ENCODE peak calls at places on chromosomes 3 and 15, in five cellular contexts. C is uterus, V is fibroblast of lung, B is spleen, M is psoas muscle. P is an unnamed sample.

GRCh38 chr15:84633311-84634227 is 20.5 kb downstream of the WDR73 start:
- DNase-seq in V (peak), M (peak), B (peak), C (peak), P (peak)

GRCh38 chr3:10786640-10787039 is 29.4 kb upstream of the SLC6A11 start:
- DNase-seq in B (no peak), C (no peak), M (no peak), V (no peak), P (no peak)

GRCh38 chr3:21551019-21551418 is 200.0 kb downstream of the ZNF385D start:
- DNase-seq in C (no peak), B (no peak), M (no peak), V (peak), P (peak)

GRCh38 chr3:151903501-151903991 is 30.1 kb downstream of the SUCNR1 start:
- DNase-seq in C (no peak), V (peak), B (no peak), M (no peak), P (peak)

GRCh38 chr15:69951511-69952209 is 146.1 kb downstream of the TLE3 start:
- DNase-seq in B (no peak), C (no peak), V (peak), M (no peak), P (peak)

GRCh38 chr15:69755571-69756310 is 303.1 kb downstream of the RPLP1 start:
- DNase-seq in M (no peak), B (peak), V (no peak), C (no peak), P (peak)

GRCh38 chr3:179768080-179768479 is 115.2 kb downstream of the USP13 start:
- DNase-seq in C (no peak), B (no peak), M (no peak), V (peak), P (peak)

GRCh38 chr3:169020371-169020770 is 643.1 kb downstream of the MECOM start:
- DNase-seq in C (no peak), V (no peak), B (no peak), M (no peak), P (no peak)

GRCh38 chr15:67550522-67550921 is 8.0 kb downstream of the MAP2K5 start:
- DNase-seq in C (no peak), B (no peak), V (no peak), M (no peak), P (no peak)

GRCh38 chr3:43994594-43995077 is 247.1 kb upstream of the TOPAZ1 start:
- DNase-seq in C (no peak), B (no peak), M (no peak), V (no peak), P (no peak)

GRCh38 chr15:43102181-43102580 is 3.7 kb downstream of the UBR1 start:
- DNase-seq in C (no peak), B (no peak), M (no peak), V (no peak), P (no peak)

GRCh38 chr15:85479071-85479647 is 98.8 kb downstream of the AKAP13 start:
- DNase-seq in B (no peak), V (peak), M (no peak), C (no peak), P (peak)

GRCh38 chr3:126149256-126149902 is 31.0 kb downstream of the ALDH1L1 start:
- DNase-seq in B (peak), M (no peak), V (no peak), C (peak), P (no peak)

GRCh38 chr3:172217877-172218276 is 178.5 kb downstream of the FNDC3B start:
- DNase-seq in M (no peak), C (no peak), B (no peak), V (peak), P (peak)

GRCh38 chr15:80875568-80875967 is 96.4 kb downstream of the CEMIP start:
- DNase-seq in B (no peak), M (no peak), V (no peak), C (no peak), P (peak)

GRCh38 chr15:43912991-43913927 is 86.5 kb downstream of the WDR76 start:
- DNase-seq in V (peak), B (no peak), M (no peak), C (peak), P (peak)

GRCh38 chr3:13762931-13763330 is 116.9 kb downstream of the WNT7A start:
- DNase-seq in V (no peak), M (no peak), C (no peak), B (no peak), P (no peak)

GRCh38 chr3:9397911-9398714 is 698 bp downstream of the SETD5 start:
- DNase-seq in C (peak), M (peak), B (peak), V (peak), P (peak)

GRCh38 chr3:57142335-57142734 is 22.8 kb downstream of the IL17RD start:
- DNase-seq in V (no peak), M (no peak), C (no peak), B (no peak), P (no peak)

GRCh38 chr15:100125627-100126231 is 216.0 kb downstream of the ADAMTS17 start:
- DNase-seq in C (peak), M (peak), V (peak), B (no peak), P (no peak)

GRCh38 chr3:133487920-133488540 is 85.5 kb upstream of the CDV3 start:
- DNase-seq in V (peak), C (no peak), B (no peak), M (no peak), P (peak)

GRCh38 chr3:158168996-158169573 is 59.2 kb downstream of the RSRC1 start:
- DNase-seq in C (no peak), M (no peak), B (no peak), V (no peak), P (peak)

GRCh38 chr3:139269984-139270383 is 73.8 kb upstream of the MRPS22 start:
- DNase-seq in C (no peak), M (no peak), B (peak), V (no peak), P (no peak)

GRCh38 chr3:134917631-134918030 is 122.6 kb downstream of the EPHB1 start:
- DNase-seq in C (no peak), M (no peak), B (no peak), V (no peak), P (peak)

GRCh38 chr15:71011503-71012155 is 103.6 kb upstream of the THSD4 start:
- DNase-seq in C (peak), M (no peak), V (peak), B (no peak), P (peak)

GRCh38 chr15:31365655-31366127 is 39.1 kb downstream of the KLF13 start:
- DNase-seq in B (peak), C (peak), M (peak), V (peak), P (peak)

GRCh38 chr3:72375237-72376154 is 472.7 kb downstream of the SHQ1 start:
- DNase-seq in V (no peak), B (no peak), M (no peak), C (no peak), P (no peak)

GRCh38 chr15:63971427-63971805 is 74.9 kb downstream of the DAPK2 start:
- DNase-seq in M (peak), B (no peak), C (no peak), V (no peak), P (no peak)

GRCh38 chr3:34200576-34200975 is 402.1 kb downstream of the PDCD6IP start:
- DNase-seq in B (no peak), V (no peak), C (no peak), M (no peak), P (no peak)

GRCh38 chr3:115562636-115563267 is 60.6 kb upstream of the GAP43 start:
- DNase-seq in C (no peak), M (no peak), V (no peak), B (no peak), P (no peak)

GRCh38 chr15:91627473-91628309 is 225.8 kb upstream of the SLCO3A1 start:
- DNase-seq in B (no peak), V (peak), C (no peak), M (no peak), P (peak)

GRCh38 chr15:62299541-62299940 is 134.5 kb upstream of the C2CD4B start:
- DNase-seq in B (no peak), M (no peak), V (no peak), C (no peak), P (no peak)

GRCh38 chr3:170108955-170109354 is 71.2 kb downstream of the GPR160 start:
- DNase-seq in C (no peak), M (no peak), B (no peak), V (peak), P (no peak)

GRCh38 chr3:42476225-42477160 is 25.9 kb upstream of the VIPR1 start:
- DNase-seq in C (no peak), V (no peak), M (no peak), B (no peak), P (peak)
- H3K4me3 ChIP-seq in C (no peak), V (no peak), M (no peak), B (no peak), P (no peak)

GRCh38 chr15:74958320-74958907 is 1.8 kb upstream of the RPP25 start:
- DNase-seq in C (peak), V (no peak), M (peak), B (peak), P (peak)
- TF ChIP-seq CTCF in C (peak), V (peak), M (peak), B (no peak), P (peak)

DNA sequence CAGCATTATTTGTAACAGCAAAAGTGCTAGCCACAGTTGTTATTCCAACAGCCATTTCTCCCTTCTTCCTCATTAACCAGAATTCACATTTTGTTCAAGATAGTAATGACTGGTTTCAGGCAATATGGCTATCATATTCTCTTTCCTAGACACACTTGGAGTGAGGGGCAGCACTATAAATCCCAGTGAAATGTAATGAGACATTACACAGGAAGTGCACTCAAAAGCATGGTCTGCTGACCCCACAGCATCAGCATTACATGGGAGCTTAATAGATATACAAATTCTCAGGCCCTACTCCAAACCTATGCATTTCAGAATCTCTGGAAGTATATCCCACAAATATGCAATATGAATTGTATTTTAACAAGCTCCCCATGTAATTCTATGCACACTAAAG is 21.4 kb downstream of the TMCC1 start:
- DNase-seq in C (no peak), B (no peak), V (no peak), M (no peak), P (no peak)
- H3K4me3 ChIP-seq in C (no peak), B (no peak), V (no peak), M (no peak), P (no peak)

DNA sequence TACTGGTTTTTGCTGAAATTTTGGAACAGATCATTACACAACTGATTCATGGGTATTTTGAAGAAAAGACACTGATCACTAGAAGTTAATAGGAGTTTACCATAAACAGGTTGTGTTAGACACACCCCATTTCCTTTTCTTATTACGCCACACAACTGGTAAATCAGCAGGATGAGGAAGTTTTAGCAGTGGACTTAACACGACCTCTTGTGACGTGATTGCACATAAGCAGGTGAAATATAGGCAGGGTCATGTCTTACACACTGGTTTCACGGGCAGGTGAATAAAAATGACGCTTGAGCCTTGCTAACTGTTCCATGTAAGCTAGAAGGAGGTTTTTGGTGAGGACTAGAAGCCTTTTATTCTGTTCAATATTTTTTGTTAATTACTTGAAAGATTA is 27.1 kb upstream of the TPRG1 start:
- DNase-seq in M (no peak), V (peak), B (no peak), C (peak), P (peak)
- TF ChIP-seq CTCF in M (peak), V (no peak), B (no peak), C (peak), P (no peak)

DNA sequence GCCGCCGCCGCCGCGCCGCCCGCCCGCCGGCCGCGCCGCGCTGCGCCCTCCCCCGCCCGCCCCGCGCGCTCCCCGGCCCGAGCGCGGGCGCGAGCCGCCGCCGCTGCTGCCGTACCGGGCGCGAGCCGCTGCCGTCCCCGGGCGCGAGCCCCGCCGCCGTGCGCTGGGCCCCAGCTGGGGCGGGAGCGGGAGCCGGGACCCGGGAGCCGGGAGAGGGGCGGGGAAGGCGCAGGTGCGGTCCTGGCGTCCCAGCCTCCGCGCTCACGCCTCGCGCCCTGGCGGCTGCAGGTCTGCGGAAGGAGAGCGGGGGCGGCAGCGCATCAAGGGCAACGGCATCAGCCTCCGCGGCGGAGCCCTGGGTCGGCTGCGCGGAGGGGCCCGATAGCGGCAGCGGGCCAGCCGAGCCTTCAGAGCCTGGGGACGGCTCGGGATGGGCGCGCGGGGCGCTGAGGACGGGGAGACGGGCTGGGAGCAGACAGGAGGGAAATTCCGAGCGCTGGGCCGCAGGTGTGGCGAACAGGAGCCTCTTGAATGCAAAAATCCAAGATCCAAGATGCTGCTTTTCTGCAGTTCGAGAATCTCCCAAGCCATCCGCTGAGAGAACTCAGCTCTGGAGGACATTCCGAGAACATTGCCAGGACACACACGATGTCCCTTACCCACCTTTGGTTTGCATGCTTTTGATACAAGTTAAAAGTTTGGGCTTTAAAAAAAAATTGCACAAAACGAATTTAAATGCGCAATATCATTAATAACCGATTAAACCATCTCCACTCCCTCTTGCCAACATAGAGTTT is 251.1 kb downstream of the TJP1 start:
- DNase-seq in C (no peak), B (no peak), M (no peak), V (peak), P (peak)
- H3K4me3 ChIP-seq in C (peak), B (no peak), M (peak), V (no peak), P (peak)

GRCh38 chr3:19885468-19885867 is 48.5 kb downstream of the EFHB start:
- DNase-seq in M (no peak), C (no peak), B (no peak), V (peak), P (peak)
- TF ChIP-seq CTCF in M (peak), C (peak), B (peak), V (peak), P (peak)

DNA sequence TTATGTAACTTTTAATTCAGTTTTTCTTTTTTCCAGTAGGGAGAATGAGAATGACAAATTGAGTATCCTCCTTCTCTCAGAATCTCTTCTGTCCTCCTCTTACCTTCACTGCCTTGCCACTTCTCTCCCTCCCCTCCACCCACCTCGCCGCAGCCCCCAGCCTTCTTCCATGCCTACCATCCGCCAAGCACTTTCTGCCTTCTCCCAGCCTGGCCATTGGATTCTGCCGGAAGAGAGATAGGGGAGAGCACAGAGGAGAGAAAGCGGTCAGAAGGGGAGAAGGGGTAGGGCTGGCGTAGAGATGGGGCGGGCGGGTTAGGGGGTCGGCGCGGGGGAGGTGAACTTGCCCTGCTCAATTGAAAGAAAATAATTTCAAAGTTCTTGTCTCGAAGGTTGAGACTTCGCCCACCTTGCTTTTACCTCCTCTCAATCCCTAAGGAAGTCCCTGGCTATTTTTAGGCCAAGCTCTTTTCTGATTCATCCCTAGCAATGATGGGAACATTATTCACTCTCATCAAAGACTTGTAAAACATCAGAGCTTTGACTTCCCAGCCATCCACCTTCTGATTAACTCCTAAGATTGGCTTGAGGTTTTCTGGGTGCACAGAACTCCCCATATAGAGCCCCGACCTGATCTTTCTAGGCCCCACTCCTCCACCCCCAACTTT is 802 bp downstream of the C3orf52 start:
- DNase-seq in B (no peak), C (no peak), M (no peak), V (no peak), P (peak)
- H3K4me3 ChIP-seq in B (no peak), C (peak), M (peak), V (peak), P (peak)

GRCh38 chr3:4492240-4493007 is 724 bp upstream of the ITPR1 start:
- DNase-seq in M (peak), B (peak), C (peak), V (peak), P (peak)
- TF ChIP-seq CTCF in M (no peak), B (no peak), C (no peak), V (no peak), P (no peak)

DNA sequence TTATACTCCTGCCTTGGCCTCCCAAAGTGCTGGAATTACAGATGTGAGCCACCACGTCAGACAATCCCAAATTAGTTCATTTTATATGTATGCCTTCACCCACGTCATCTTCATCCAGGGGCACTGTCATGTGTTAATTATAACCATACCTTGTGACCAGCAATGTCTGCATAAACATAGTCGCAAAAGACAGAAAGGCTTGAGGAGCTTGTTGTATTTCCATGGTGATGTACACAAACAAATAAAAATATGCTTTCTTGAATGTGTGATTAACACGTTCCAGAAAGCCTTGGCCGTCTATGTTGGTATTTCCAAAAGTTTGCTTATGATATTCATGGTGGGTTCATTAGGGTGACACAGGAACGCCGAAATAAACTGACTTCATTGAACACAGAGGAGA is 524.7 kb upstream of the ZNF717 start:
- DNase-seq in V (peak), B (no peak), M (no peak), C (no peak), P (no peak)
- H3K4me3 ChIP-seq in V (peak), B (no peak), M (no peak), C (no peak), P (no peak)

DNA sequence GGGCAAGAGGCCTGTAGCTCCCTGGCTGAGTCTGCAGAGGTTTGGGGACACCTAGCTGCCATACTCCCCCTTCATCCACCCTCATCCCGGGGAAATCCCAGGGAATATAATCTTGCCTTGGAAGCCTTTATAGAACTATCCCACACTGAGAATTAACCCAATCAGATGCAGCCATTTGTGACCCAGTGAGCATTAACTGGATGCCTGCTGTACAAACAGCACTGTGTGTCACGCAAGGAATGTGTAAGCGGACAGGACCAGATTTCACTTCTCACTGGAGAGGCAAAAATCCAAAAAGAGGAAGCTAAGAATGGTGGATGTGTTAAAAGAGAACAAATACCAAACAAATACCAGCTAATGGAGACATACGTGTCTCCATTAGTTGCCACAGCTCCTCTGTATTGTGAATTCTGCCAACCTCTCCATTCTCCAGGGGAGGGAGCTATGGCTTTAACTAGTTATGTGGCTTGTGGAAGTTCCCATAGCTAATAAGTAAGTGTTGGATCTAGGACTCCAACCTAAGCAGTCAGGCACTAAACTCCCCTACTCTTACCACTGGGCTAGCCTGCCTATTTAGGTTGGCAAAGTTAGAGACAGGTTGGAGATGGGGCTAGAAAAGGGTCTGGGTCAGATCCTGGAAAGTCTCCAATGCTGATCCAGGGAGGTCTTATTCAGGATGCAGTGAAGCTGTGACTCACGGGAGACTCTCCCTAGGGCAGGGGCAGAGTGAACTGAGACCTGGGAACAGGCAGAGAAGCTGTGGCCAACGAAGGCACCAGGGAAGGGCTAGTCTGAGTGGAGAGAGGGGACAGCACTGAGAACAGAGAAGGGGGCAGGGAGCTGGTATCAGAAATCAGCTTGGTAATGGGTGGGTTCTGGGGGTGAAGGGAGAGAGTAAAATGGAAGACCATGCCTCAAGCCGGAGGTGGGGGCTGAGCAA is 2.5 kb downstream of the LTF start:
- DNase-seq in B (peak), M (no peak), V (peak), C (no peak), P (peak)
- TF ChIP-seq CTCF in B (peak), M (no peak), V (no peak), C (no peak), P (peak)